ENCODE peak calls at places on chromosomes 13 and 19, in seven cellular contexts. L is T-helper 2 cell, N is NCI-H1694, E is iris pigment epithelial cell, Z is osteocyte, Y is ecto neural progenitor cell, I is GM12865. M is an unnamed sample.

GRCh38 chr13:56338421-56338820 is 802.3 kb upstream of the PRR20A start:
- DNase-seq in Z (no peak), Y (no peak), I (no peak), N (no peak), E (no peak), L (no peak), M (no peak)

GRCh38 chr13:73722120-73722519 is 412.1 kb downstream of the KLF12 start:
- DNase-seq in I (peak; percentile 60), Y (no peak), Z (no peak), N (no peak), L (no peak), E (peak; percentile 76), M (no peak)

GRCh38 chr19:2252481-2253105 is 3.5 kb downstream of the AMH start:
- DNase-seq in I (no peak), Z (no peak), Y (no peak), E (no peak), L (no peak), N (no peak), M (no peak)

GRCh38 chr19:9741476-9742171 is 26.9 kb downstream of the ZNF846 start:
- DNase-seq in Z (no peak), L (no peak), N (no peak), Y (no peak), I (no peak), E (peak; percentile 9), M (no peak)

GRCh38 chr19:18519962-18520847 is 1.7 kb downstream of the ELL start:
- DNase-seq in Z (no peak), N (peak; percentile 13), Y (peak; percentile 77), L (no peak), E (peak; percentile 84), I (peak; percentile 79), M (peak; percentile 68)

GRCh38 chr19:48095637-48096175 is 14.9 kb downstream of the PLA2G4C start:
- DNase-seq in L (no peak), E (no peak), Y (no peak), I (no peak), N (no peak), Z (no peak), M (no peak)

GRCh38 chr13:111347438-111347837 is 27.0 kb downstream of the TEX29 start:
- DNase-seq in Z (peak; percentile 54), N (no peak), L (no peak), Y (no peak), I (no peak), E (no peak), M (no peak)

GRCh38 chr19:7391218-7391670 is 42.5 kb downstream of the ARHGEF18 start:
- DNase-seq in I (no peak), Y (no peak), E (peak; percentile 91), Z (no peak), N (no peak), L (no peak), M (no peak)

GRCh38 chr19:2040647-2041435 is 10.2 kb downstream of the MKNK2 start:
- DNase-seq in L (no peak), N (no peak), I (peak; percentile 19), Y (peak; percentile 44), Z (no peak), E (no peak), M (no peak)

GRCh38 chr13:31105020-31105800 is 56.5 kb downstream of the HSPH1 start:
- DNase-seq in N (no peak), L (no peak), E (peak; percentile 30), Z (no peak), Y (no peak), I (no peak), M (no peak)

GRCh38 chr19:46697142-46697960 is 19.6 kb downstream of the PRKD2 start:
- DNase-seq in Z (peak; percentile 91), I (no peak), E (peak; percentile 84), L (no peak), N (no peak), Y (peak; percentile 97), M (no peak)

GRCh38 chr13:104522235-104523072 is 1456.2 kb upstream of the SLC10A2 start:
- DNase-seq in L (no peak), N (no peak), E (no peak), Z (no peak), Y (no peak), I (no peak), M (no peak)

GRCh38 chr19:38685666-38686529 is 38.4 kb downstream of the ACTN4 start:
- DNase-seq in Z (no peak), E (peak; percentile 77), I (peak; percentile 67), N (peak; percentile 73), Y (no peak), L (no peak), M (no peak)

GRCh38 chr13:55410398-55411330 is 1730.1 kb upstream of the PRR20A start:
- DNase-seq in Y (peak; percentile 50), N (no peak), I (no peak), Z (no peak), L (no peak), E (no peak), M (no peak)

GRCh38 chr13:95536629-95537241 is 15.8 kb upstream of the CLDN10 start:
- DNase-seq in Z (no peak), N (peak; percentile 49), E (peak; percentile 37), I (peak; percentile 35), L (no peak), Y (no peak), M (no peak)

GRCh38 chr19:55283548-55284393 is at the start of gene BRSK1:
- DNase-seq in I (no peak), L (peak; percentile 28), N (peak; percentile 75), Y (peak; percentile 89), E (peak; percentile 31), Z (no peak), M (no peak)

GRCh38 chr19:831407-832369 is 4.1 kb downstream of the AZU1 start:
- DNase-seq in N (no peak), E (no peak), Y (no peak), I (no peak), L (no peak), Z (no peak), M (no peak)

GRCh38 chr19:51514866-51515481 is 13.4 kb upstream of the SIGLEC12 start:
- DNase-seq in Z (no peak), E (peak; percentile 52), Y (no peak), L (no peak), I (peak; percentile 72), N (peak; percentile 19), M (peak; percentile 48)

GRCh38 chr19:418761-419632 is 10.1 kb upstream of the C2CD4C start:
- DNase-seq in Y (no peak), L (no peak), I (no peak), N (no peak), E (no peak), Z (no peak), M (no peak)